ENCODE peak calls at places on chromosomes 16 and 17, in four cellular contexts. X is H9, U is T-helper 1 cell, Z is GM23338. V is an unnamed sample.

GRCh38 chr17:17822189-17822978 is 14.4 kb downstream of the SREBF1 start:
- DNase-seq in Z (no peak), U (no peak), X (no peak), V (peak; percentile 50)

GRCh38 chr17:80671823-80672105 is 127.1 kb downstream of the RPTOR start:
- DNase-seq in U (no peak), X (no peak), Z (no peak), V (no peak)

GRCh38 chr16:9778879-9779278 is 403.3 kb downstream of the GRIN2A start:
- DNase-seq in X (no peak), U (no peak), Z (peak; percentile 59), V (no peak)

GRCh38 chr17:6494239-6494941 is 50.1 kb downstream of the PIMREG start:
- DNase-seq in X (no peak), Z (no peak), U (no peak), V (no peak)

GRCh38 chr16:64380751-64381150 is 741.1 kb downstream of the CDH11 start:
- DNase-seq in X (peak; percentile 61), U (no peak), Z (no peak), V (no peak)

GRCh38 chr16:18811925-18812324 is 10.6 kb upstream of the ARL6IP1 start:
- DNase-seq in X (no peak), U (no peak), Z (no peak), V (no peak)

GRCh38 chr17:44759096-44759915 is 518 bp downstream of the ADAM11 start:
- DNase-seq in U (no peak), X (peak; percentile 48), Z (no peak), V (no peak)

GRCh38 chr17:12958786-12959185 is 59.0 kb downstream of the ELAC2 start:
- DNase-seq in Z (no peak), U (no peak), X (no peak), V (no peak)

GRCh38 chr17:16286947-16287562 is 66.2 kb downstream of the CENPV start:
- DNase-seq in X (peak; percentile 37), U (no peak), Z (peak; percentile 34), V (peak; percentile 41)

GRCh38 chr16:28298511-28298878 is 6.2 kb downstream of the SBK1 start:
- DNase-seq in Z (peak; percentile 67), X (peak; percentile 60), U (no peak), V (no peak)

GRCh38 chr17:55641559-55642160 is 81.0 kb downstream of the TMEM100 start:
- DNase-seq in Z (peak; percentile 76), X (peak; percentile 69), U (peak; percentile 26), V (peak; percentile 23)

GRCh38 chr16:65284583-65284982 is 162.7 kb upstream of the CDH11 start:
- DNase-seq in U (no peak), X (no peak), Z (no peak), V (no peak)

GRCh38 chr17:46940692-46941404 is 17.9 kb downstream of the GOSR2 start:
- DNase-seq in X (peak; percentile 92), U (peak; percentile 65), Z (peak; percentile 91), V (peak; percentile 89)

GRCh38 chr17:21066394-21066793 is 23.6 kb upstream of the USP22 start:
- DNase-seq in U (no peak), Z (no peak), X (no peak), V (no peak)

GRCh38 chr16:5379948-5380347 is 282.4 kb upstream of the EEF2KMT start:
- DNase-seq in X (no peak), Z (no peak), U (no peak), V (no peak)

GRCh38 chr16:86566601-86566965 is at the start of gene FOXC2:
- DNase-seq in U (peak; percentile 17), X (peak; percentile 92), Z (peak; percentile 99), V (peak; percentile 64)

GRCh38 chr17:57541472-57542394 is 203.4 kb downstream of the CCDC182 start:
- DNase-seq in U (no peak), X (no peak), Z (no peak), V (peak; percentile 51)

GRCh38 chr16:78638371-78638770 is 538.9 kb downstream of the WWOX start:
- DNase-seq in Z (no peak), X (no peak), U (no peak), V (no peak)

GRCh38 chr16:72501739-72502653 is 330.0 kb upstream of the PMFBP1 start:
- DNase-seq in X (peak; percentile 43), U (peak; percentile 14), Z (peak; percentile 76), V (peak; percentile 75)

GRCh38 chr17:82489117-82489516 is 30.4 kb upstream of the FOXK2 start:
- DNase-seq in X (no peak), Z (no peak), U (no peak), V (no peak)

GRCh38 chr16:30069575-30070462 is 4.3 kb downstream of the ALDOA start:
- DNase-seq in Z (no peak), U (no peak), X (no peak), V (no peak)

GRCh38 chr16:11098601-11099377 is 154.4 kb downstream of the CLEC16A start:
- DNase-seq in U (no peak), X (no peak), Z (no peak), V (no peak)

GRCh38 chr16:87391324-87391949 is 699 bp upstream of the MAP1LC3B start:
- DNase-seq in Z (peak; percentile 79), U (no peak), X (peak; percentile 67), V (peak; percentile 77)

GRCh38 chr17:27446569-27447301 is 9.5 kb upstream of the KSR1 start:
- DNase-seq in X (no peak), Z (no peak), U (no peak), V (peak; percentile 90)

GRCh38 chr16:25143898-25144297 is 32.4 kb downstream of the LCMT1 start:
- DNase-seq in Z (peak; percentile 47), U (no peak), X (peak; percentile 41), V (no peak)

GRCh38 chr17:80363518-80364090 is 51.4 kb upstream of the ENDOV start:
- DNase-seq in X (no peak), U (no peak), Z (no peak), V (no peak)

GRCh38 chr17:57138956-57139576 is 54.0 kb downstream of the AKAP1 start:
- DNase-seq in Z (peak; percentile 31), X (no peak), U (no peak), V (no peak)